ENCODE peak calls at places on chromosomes 11 and 22, in five cellular contexts. Q is substantia nigra; V is fibroblast of lung; F is posterior cingulate gyrus; S is stimulated activated CD4-positive, alpha-beta T cell treated with anti-CD3 and anti-CD28 coated beads, TNF-alpha, amount 100 ng/mL, for 24 hours. M is an unnamed sample.

GRCh38 chr11:64351136-64351631 is 7.8 kb upstream of the RPS6KA4 start:
- DNase-seq in Q (no peak), S (no peak), V (no peak), F (no peak), M (no peak)

GRCh38 chr11:132878111-132878510 is 654.2 kb downstream of the OPCML start:
- DNase-seq in V (no peak), F (no peak), S (no peak), Q (no peak), M (no peak)

GRCh38 chr11:79362821-79363220 is 78.0 kb downstream of the TENM4 start:
- DNase-seq in F (no peak), V (no peak), Q (no peak), S (no peak), M (no peak)

GRCh38 chr11:358129-358805 is 11.0 kb upstream of the B4GALNT4 start:
- DNase-seq in F (peak), Q (no peak), V (no peak), S (no peak), M (no peak)

GRCh38 chr22:49877642-49878041 is 24.0 kb downstream of the ZBED4 start:
- DNase-seq in F (no peak), Q (no peak), V (no peak), S (no peak), M (no peak)

GRCh38 chr11:67572747-67573419 is 10.7 kb upstream of the GSTP1 start:
- DNase-seq in Q (peak), F (peak), S (no peak), V (peak), M (no peak)

GRCh38 chr11:64248578-64248977 is 1.8 kb upstream of the PPP1R14B start:
- DNase-seq in Q (no peak), S (no peak), V (no peak), F (no peak), M (no peak)

GRCh38 chr11:110430267-110431211 is 791 bp downstream of the FDX1 start:
- DNase-seq in V (peak), F (peak), Q (no peak), S (peak), M (no peak)

GRCh38 chr11:127675602-127676001 is 675.0 kb upstream of the KIRREL3 start:
- DNase-seq in Q (no peak), F (no peak), V (no peak), S (no peak), M (no peak)

GRCh38 chr11:32072872-32073661 is 17.8 kb upstream of the RCN1 start:
- DNase-seq in S (no peak), V (no peak), Q (no peak), F (no peak), M (no peak)

GRCh38 chr11:35598254-35599125 is 19.8 kb upstream of the FJX1 start:
- DNase-seq in F (no peak), V (peak), Q (no peak), S (no peak), M (no peak)

GRCh38 chr11:124970925-124971324 is 16.9 kb downstream of the CCDC15 start:
- DNase-seq in V (peak), F (no peak), S (no peak), Q (no peak), M (no peak)

GRCh38 chr11:112613051-112613972 is 347.9 kb upstream of the NCAM1 start:
- DNase-seq in V (peak), Q (no peak), F (peak), S (no peak), M (no peak)

GRCh38 chr11:9386901-9387300 is 2.4 kb downstream of the IPO7 start:
- DNase-seq in Q (no peak), F (no peak), V (no peak), S (no peak), M (no peak)

GRCh38 chr11:123454796-123455195 is 24.7 kb downstream of the GRAMD1B start:
- DNase-seq in S (no peak), V (no peak), Q (no peak), F (no peak), M (no peak)

GRCh38 chr11:45751430-45751829 is 53.5 kb upstream of the SLC35C1 start:
- DNase-seq in S (no peak), F (peak), Q (no peak), V (no peak), M (no peak)

GRCh38 chr11:101401245-101401644 is 182.6 kb downstream of the TRPC6 start:
- DNase-seq in Q (no peak), S (no peak), F (no peak), V (peak), M (no peak)

GRCh38 chr22:46693634-46694422 is 44.2 kb downstream of the CERK start:
- DNase-seq in V (no peak), Q (no peak), F (peak), S (no peak), M (no peak)

GRCh38 chr11:123426766-123427165 is 3.3 kb upstream of the GRAMD1B start:
- DNase-seq in S (no peak), Q (no peak), V (no peak), F (no peak), M (no peak)

GRCh38 chr11:116108161-116108560 is 603.9 kb upstream of the CADM1 start:
- DNase-seq in Q (no peak), F (no peak), S (no peak), V (peak), M (no peak)

GRCh38 chr11:122803306-122803705 is 35.0 kb upstream of the CRTAM start:
- DNase-seq in V (peak), F (no peak), Q (no peak), S (no peak), M (no peak)

GRCh38 chr11:8369592-8370205 is 106.0 kb upstream of the LMO1 start:
- DNase-seq in Q (no peak), F (no peak), V (no peak), S (no peak), M (no peak)

GRCh38 chr11:61908730-61909622 is 8.4 kb downstream of the RAB3IL1 start:
- DNase-seq in Q (peak), F (peak), S (no peak), V (no peak), M (no peak)

GRCh38 chr11:60345489-60345888 is 18.4 kb downstream of the MS4A6E start:
- DNase-seq in S (no peak), V (no peak), Q (peak), F (no peak), M (no peak)

GRCh38 chr11:3047637-3048036 is 9.6 kb downstream of the CARS1 start:
- DNase-seq in Q (no peak), F (peak), V (no peak), S (no peak), M (no peak)

GRCh38 chr11:62458212-62459002 is 39.6 kb downstream of the SCGB1A1 start:
- DNase-seq in F (no peak), Q (no peak), S (no peak), V (no peak), M (no peak)

GRCh38 chr11:117415358-117415896 is 87.8 kb downstream of the CEP164 start:
- DNase-seq in F (no peak), V (no peak), S (no peak), Q (no peak), M (no peak)

GRCh38 chr11:30281476-30282288 is 41.2 kb upstream of the ARL14EP start:
- DNase-seq in S (no peak), V (no peak), F (peak), Q (no peak), M (no peak)

GRCh38 chr11:122879785-122880184 is 2.8 kb upstream of the JHY start:
- DNase-seq in S (no peak), F (no peak), V (no peak), Q (no peak), M (no peak)

GRCh38 chr11:100592619-100593309 is 94.3 kb upstream of the ARHGAP42 start:
- DNase-seq in V (no peak), Q (no peak), S (no peak), F (peak), M (no peak)

GRCh38 chr22:17481424-17481823 is 81.9 kb upstream of the SLC25A18 start:
- DNase-seq in S (no peak), V (no peak), Q (no peak), F (no peak), M (no peak)

GRCh38 chr11:57787920-57788716 is 26.5 kb downstream of the CTNND1 start:
- DNase-seq in F (no peak), V (no peak), S (no peak), Q (peak), M (no peak)

GRCh38 chr22:17384612-17385345 is 15.5 kb downstream of the CECR2 start:
- DNase-seq in S (no peak), V (no peak), Q (no peak), F (no peak), M (no peak)